ENCODE peak calls at places on chromosome 3, in six cellular contexts. L is PC-9, D is transverse colon, U is fibroblast of lung, P is psoas muscle, A is ovary. H is an unnamed sample. For H3K4me1 and H3K36me3, the result is how much of the 10 kb centered on the place peaks cover.

GRCh38 chr3:21919383-21919782 is 168.4 kb upstream of the ZNF385D start:
- DNase-seq in L (no peak), D (no peak), U (peak), P (no peak), A (no peak), H (no peak)

GRCh38 chr3:167733961-167734497 is 663 bp downstream of the PDCD10 start:
- DNase-seq in L (no peak), D (no peak), U (peak), P (no peak), A (no peak), H (no peak)

GRCh38 chr3:58005662-58006061 is 2.6 kb upstream of the FLNB start:
- DNase-seq in L (peak), D (no peak), U (peak), P (no peak), A (no peak), H (no peak)

GRCh38 chr3:49653636-49654035 is 20.5 kb upstream of the APEH start:
- DNase-seq in L (no peak), D (no peak), U (no peak), P (peak), A (no peak), H (no peak)

GRCh38 chr3:62918752-62919151 is 43.5 kb upstream of the CADPS start:
- DNase-seq in L (no peak), D (no peak), U (peak), P (no peak), A (no peak), H (no peak)

GRCh38 chr3:196127308-196128040 is 45.6 kb upstream of the TFRC start:
- DNase-seq in L (peak), D (peak), U (no peak), P (peak), A (no peak), H (peak)

GRCh38 chr3:11835028-11835639 is 11.6 kb downstream of the TAMM41 start:
- DNase-seq in L (no peak), D (no peak), U (peak), P (no peak), A (no peak), H (no peak)

GRCh38 chr3:134471521-134472193 is 14.1 kb downstream of the ANAPC13 start:
- DNase-seq in L (peak), D (no peak), U (peak), P (no peak), A (no peak), H (no peak)

GRCh38 chr3:132014105-132014504 is 20.7 kb downstream of the CPNE4 start:
- DNase-seq in L (no peak), D (no peak), U (no peak), P (no peak), A (no peak), H (no peak)

GRCh38 chr3:45330500-45331295 is 57.7 kb upstream of the LARS2 start:
- DNase-seq in L (no peak), D (no peak), U (peak), P (no peak), A (no peak), H (no peak)
- TF ChIP-seq CTCF in L (no peak), D (no peak), U (no peak), P (no peak), A (no peak), H (no peak)

GRCh38 chr3:188178293-188178950 is 24.5 kb downstream of the LPP start:
- DNase-seq in L (no peak), D (no peak), U (no peak), P (no peak), A (no peak), H (no peak)

GRCh38 chr3:188176884-188177283 is 22.9 kb downstream of the LPP start:
- DNase-seq in L (no peak), D (no peak), U (no peak), P (no peak), A (no peak), H (no peak)

GRCh38 chr3:188174309-188175044 is 20.5 kb downstream of the LPP start:
- DNase-seq in L (no peak), D (no peak), U (no peak), P (no peak), A (no peak), H (no peak)

GRCh38 chr3:188177721-188178120 is 23.8 kb downstream of the LPP start:
- DNase-seq in L (no peak), D (no peak), U (no peak), P (no peak), A (no peak), H (no peak)

DNA sequence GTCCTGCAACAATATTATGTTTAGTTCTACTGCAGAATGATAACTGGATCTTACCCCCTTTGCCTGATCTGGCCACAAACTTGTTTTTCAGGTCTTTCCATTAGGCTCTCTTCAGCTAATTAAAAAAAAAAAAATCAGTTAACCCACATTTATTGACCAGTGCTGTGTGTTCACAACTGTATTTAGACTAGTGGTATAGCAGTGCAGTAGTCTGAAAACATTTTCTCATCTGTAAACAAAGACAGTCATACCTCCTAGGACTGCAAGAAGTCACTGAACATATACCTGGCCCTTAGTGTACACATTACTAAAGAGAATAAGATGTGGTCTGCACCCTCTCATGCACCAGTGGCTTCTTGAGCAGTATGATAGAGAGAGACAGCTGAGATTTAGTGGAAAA is 22.5 kb downstream of the LPP start:
- DNase-seq in L (no peak), D (no peak), U (no peak), P (no peak), A (no peak), H (no peak)
- H3K4me1 ChIP-seq in L (under half), D (half or more), U (under half), P (under half), A (under half), H (half or more)

GRCh38 chr3:183812746-183813445 is 12.5 kb downstream of the MAP6D1 start:
- DNase-seq in L (no peak), D (no peak), U (no peak), P (no peak), A (no peak), H (no peak)
- H3K36me3 ChIP-seq in L (under half), D (under half), U (under half), P (half or more), A (under half), H (under half)

GRCh38 chr3:37742121-37742520 is 119.6 kb upstream of the CTDSPL start:
- DNase-seq in L (no peak), D (no peak), U (no peak), P (no peak), A (no peak), H (no peak)
- TF ChIP-seq CTCF in L (no peak), D (no peak), U (no peak), P (no peak), A (no peak), H (no peak)

DNA sequence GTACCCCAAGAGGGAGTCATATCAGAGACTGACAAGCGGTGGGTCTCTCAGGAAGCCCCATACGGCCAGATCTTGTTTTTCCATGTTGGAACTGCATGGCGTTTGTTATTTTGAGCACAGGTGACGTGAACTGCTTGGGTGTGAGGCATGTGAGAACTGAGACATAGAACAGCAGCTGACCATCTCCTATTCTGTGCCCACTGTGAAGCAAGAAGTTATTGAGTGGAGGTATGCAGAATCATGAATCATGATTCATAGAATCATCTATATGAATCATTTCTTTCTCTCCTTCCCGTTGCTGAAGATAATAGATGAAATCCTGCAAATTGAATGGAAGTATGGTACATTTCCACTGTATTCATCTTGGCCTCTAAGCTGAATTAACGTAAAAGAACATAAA is 4.7 kb downstream of the VPS8 start:
- DNase-seq in L (no peak), D (no peak), U (peak), P (no peak), A (no peak), H (no peak)
- H3K4me1 ChIP-seq in L (under half), D (under half), U (under half), P (half or more), A (under half), H (under half)